ENCODE peak calls at places on chromosome 19, in four cellular contexts. One of them, this sample, is unnamed. For H3K36me3 and H3K4me1, the result is how much of the 10 kb centered on the place peaks cover.

GRCh38 chr19:58001895-58002369 is 688 bp downstream of the ZNF606 start:
- DNase-seq in lung: no peak
- DNase-seq in Panc1: no peak
- DNase-seq in SK-N-SH: peak
- DNase-seq in this sample: peak

GRCh38 chr19:30799854-30800755 is 427.9 kb downstream of the ZNF536 start:
- DNase-seq in lung: peak
- DNase-seq in Panc1: no peak
- DNase-seq in SK-N-SH: no peak
- DNase-seq in this sample: peak

GRCh38 chr19:31270897-31271568 is 78.2 kb downstream of the TSHZ3 start:
- DNase-seq in lung: no peak
- DNase-seq in Panc1: no peak
- DNase-seq in SK-N-SH: no peak
- DNase-seq in this sample: peak

GRCh38 chr19:33288666-33289065 is 13.7 kb downstream of the CEBPA start:
- DNase-seq in lung: no peak
- DNase-seq in Panc1: no peak
- DNase-seq in SK-N-SH: no peak
- DNase-seq in this sample: no peak

GRCh38 chr19:21848706-21849105 is 12.7 kb upstream of the ZNF43 start:
- DNase-seq in lung: peak
- DNase-seq in Panc1: peak
- DNase-seq in SK-N-SH: no peak
- DNase-seq in this sample: no peak

GRCh38 chr19:31347828-31348314 is 1.4 kb downstream of the TSHZ3 start:
- DNase-seq in lung: no peak
- DNase-seq in Panc1: no peak
- DNase-seq in SK-N-SH: no peak
- DNase-seq in this sample: no peak

GRCh38 chr19:33255781-33256180 is 30.1 kb upstream of the SLC7A10 start:
- DNase-seq in lung: no peak
- DNase-seq in Panc1: no peak
- DNase-seq in SK-N-SH: no peak
- DNase-seq in this sample: no peak

GRCh38 chr19:47280183-47280797 is 5.6 kb downstream of the INAFM1 start:
- DNase-seq in lung: no peak
- DNase-seq in Panc1: no peak
- DNase-seq in SK-N-SH: peak
- DNase-seq in this sample: peak

GRCh38 chr19:38975861-38976271 is 324 bp upstream of the FBXO17 start:
- DNase-seq in lung: no peak
- DNase-seq in Panc1: peak
- DNase-seq in SK-N-SH: no peak
- DNase-seq in this sample: no peak

GRCh38 chr19:7417671-7418324 is 69.1 kb downstream of the ARHGEF18 start:
- DNase-seq in lung: no peak
- DNase-seq in Panc1: no peak
- DNase-seq in SK-N-SH: no peak
- DNase-seq in this sample: no peak

GRCh38 chr19:9251236-9251635 is 506 bp downstream of the OR7E24 start:
- DNase-seq in lung: no peak
- DNase-seq in Panc1: no peak
- DNase-seq in SK-N-SH: no peak
- DNase-seq in this sample: no peak

GRCh38 chr19:7916908-7917291 is 2.3 kb downstream of the TGFBR3L start:
- DNase-seq in lung: no peak
- DNase-seq in Panc1: no peak
- DNase-seq in SK-N-SH: no peak
- DNase-seq in this sample: no peak

GRCh38 chr19:34676697-34677385 is at the start of gene SCGB2B2:
- DNase-seq in lung: peak
- DNase-seq in Panc1: no peak
- DNase-seq in SK-N-SH: peak
- DNase-seq in this sample: peak

DNA sequence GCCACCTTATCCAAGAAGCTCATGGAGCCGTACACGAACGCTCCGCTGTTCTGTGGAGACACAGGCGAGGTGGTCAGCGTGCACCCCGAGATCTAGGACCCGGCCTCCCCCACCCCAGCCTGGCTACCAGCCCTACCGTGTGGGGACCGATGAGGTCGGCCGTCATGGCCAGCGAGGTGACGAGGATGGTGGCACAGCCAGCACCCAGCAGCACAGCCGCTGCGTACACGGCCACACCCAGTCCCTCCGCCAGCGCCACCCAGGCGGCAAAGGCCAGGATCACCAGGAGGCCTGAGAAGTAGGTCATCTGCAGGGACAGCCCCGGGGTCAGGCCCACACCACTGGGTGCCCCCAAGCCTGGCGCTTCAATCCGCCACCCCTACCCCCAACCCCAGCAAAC is 7.1 kb downstream of the TEKTIP1 start:
- DNase-seq in lung: no peak
- DNase-seq in Panc1: no peak
- DNase-seq in SK-N-SH: no peak
- DNase-seq in this sample: no peak
- H3K36me3 ChIP-seq in lung: under half
- H3K36me3 ChIP-seq in Panc1: under half
- H3K36me3 ChIP-seq in SK-N-SH: under half
- H3K36me3 ChIP-seq in this sample: under half

DNA sequence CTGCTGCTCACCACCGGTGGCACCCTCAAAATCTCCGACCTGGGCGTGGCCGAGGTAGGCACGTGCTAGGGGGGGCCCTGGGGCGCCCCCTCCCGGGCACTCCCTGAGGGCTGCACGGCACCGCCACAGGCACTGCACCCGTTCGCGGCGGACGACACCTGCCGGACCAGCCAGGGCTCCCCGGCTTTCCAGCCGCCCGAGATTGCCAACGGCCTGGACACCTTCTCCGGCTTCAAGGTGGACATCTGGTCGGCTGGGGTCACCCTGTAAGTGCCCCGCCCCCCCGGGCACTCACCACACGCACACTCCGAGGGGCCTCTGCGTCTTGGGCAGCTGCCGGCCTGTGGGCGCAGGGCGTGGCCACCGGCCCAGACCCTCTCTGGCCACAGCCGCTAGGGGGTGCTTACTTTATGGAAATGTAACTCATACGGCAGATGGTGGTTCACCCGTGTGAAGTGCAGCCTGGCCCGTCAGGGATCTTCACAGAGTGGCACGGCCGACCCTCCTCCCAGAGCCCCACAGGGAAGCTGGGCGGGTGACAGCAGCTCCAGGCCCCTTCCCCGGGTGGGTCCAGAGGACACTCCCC is 15.0 kb downstream of the STK11 start:
- DNase-seq in lung: no peak
- DNase-seq in Panc1: no peak
- DNase-seq in SK-N-SH: peak
- DNase-seq in this sample: peak
- TF ChIP-seq CTCF in lung: no peak
- TF ChIP-seq CTCF in Panc1: peak
- TF ChIP-seq CTCF in SK-N-SH: peak
- TF ChIP-seq CTCF in this sample: peak

DNA sequence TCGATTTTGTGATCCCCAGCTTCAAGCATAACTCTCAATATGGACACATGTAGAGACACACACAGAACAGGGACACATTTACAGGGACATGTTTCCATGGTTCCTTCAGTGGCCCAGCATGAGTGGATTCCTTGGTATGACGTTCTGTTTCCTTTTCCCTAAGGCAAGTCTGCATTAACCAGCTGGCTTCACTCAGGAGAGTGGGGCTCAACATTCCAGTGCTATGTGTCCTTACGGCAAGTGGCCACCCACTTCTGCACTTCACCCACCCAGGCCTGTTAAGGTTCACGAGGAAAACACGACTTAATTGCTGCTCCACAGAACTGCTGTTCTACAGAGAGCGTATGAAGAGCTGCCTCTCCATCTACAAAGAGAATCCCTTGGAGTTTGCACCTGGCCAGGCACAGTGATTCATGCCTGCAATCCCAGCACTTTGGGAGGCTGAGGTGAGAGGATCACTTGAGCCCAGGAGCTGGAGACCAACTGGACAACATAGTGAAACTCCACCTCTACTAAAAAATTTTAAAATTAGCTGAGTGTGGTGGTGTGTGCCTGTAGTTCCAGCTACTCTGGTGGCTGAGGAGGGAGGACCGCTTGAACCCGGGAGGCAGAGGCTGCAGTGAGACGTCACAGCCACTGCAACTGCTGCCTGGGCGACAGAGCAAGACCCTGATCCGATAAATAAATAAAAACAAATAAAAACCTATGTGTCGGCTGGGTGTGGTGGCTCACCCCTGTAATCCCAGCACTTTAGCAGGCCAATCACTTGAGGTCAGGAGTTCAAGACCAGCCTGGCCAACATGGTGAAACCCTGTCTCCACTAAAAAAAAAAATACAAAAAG is 32.5 kb downstream of the BRD4 start:
- DNase-seq in lung: no peak
- DNase-seq in Panc1: no peak
- DNase-seq in SK-N-SH: no peak
- DNase-seq in this sample: no peak
- H3K4me1 ChIP-seq in lung: half or more
- H3K4me1 ChIP-seq in Panc1: half or more
- H3K4me1 ChIP-seq in SK-N-SH: half or more
- H3K4me1 ChIP-seq in this sample: under half

GRCh38 chr19:48403606-48404005 is 10.1 kb downstream of the GRIN2D start:
- DNase-seq in lung: peak
- DNase-seq in Panc1: no peak
- DNase-seq in SK-N-SH: peak
- DNase-seq in this sample: peak
- H3K36me3 ChIP-seq in lung: under half
- H3K36me3 ChIP-seq in Panc1: under half
- H3K36me3 ChIP-seq in SK-N-SH: under half
- H3K36me3 ChIP-seq in this sample: under half

GRCh38 chr19:12676384-12676792 is 5.3 kb downstream of the DHPS start:
- DNase-seq in lung: peak
- DNase-seq in Panc1: peak
- DNase-seq in SK-N-SH: peak
- DNase-seq in this sample: peak

GRCh38 chr19:12675940-12676339 is 5.7 kb downstream of the DHPS start:
- DNase-seq in lung: no peak
- DNase-seq in Panc1: no peak
- DNase-seq in SK-N-SH: no peak
- DNase-seq in this sample: no peak

GRCh38 chr19:12672744-12673143 is 6.1 kb downstream of the WDR83 start:
- DNase-seq in lung: no peak
- DNase-seq in Panc1: no peak
- DNase-seq in SK-N-SH: no peak
- DNase-seq in this sample: no peak

GRCh38 chr19:12676928-12677327 is 4.8 kb downstream of the DHPS start:
- DNase-seq in lung: no peak
- DNase-seq in Panc1: no peak
- DNase-seq in SK-N-SH: no peak
- DNase-seq in this sample: no peak

GRCh38 chr19:12675377-12675776 is 6.3 kb downstream of the DHPS start:
- DNase-seq in lung: no peak
- DNase-seq in Panc1: no peak
- DNase-seq in SK-N-SH: no peak
- DNase-seq in this sample: no peak
- TF ChIP-seq CTCF in lung: no peak
- TF ChIP-seq CTCF in Panc1: no peak
- TF ChIP-seq CTCF in SK-N-SH: no peak
- TF ChIP-seq CTCF in this sample: no peak

DNA sequence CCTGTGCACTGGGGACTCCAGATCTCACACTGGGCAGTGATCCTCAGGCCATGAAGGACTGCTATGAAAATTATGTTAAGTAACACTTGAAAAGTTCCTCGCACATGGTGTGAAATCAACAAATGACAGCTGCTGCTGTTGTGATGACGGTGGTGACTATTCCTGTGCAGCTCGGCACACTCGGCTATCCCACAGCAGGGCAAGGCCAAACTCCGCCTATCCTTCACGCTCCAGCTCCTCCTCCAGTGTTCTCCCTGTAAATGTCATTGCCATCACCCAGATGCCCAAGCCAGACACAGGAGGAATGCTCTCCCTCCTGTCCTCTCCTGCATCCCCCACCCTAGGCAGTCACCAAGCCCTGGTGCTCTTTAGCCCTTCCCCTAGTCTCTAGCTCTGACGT is 31.3 kb downstream of the GRIK5 start:
- DNase-seq in lung: no peak
- DNase-seq in Panc1: no peak
- DNase-seq in SK-N-SH: no peak
- DNase-seq in this sample: peak
- H3K4me1 ChIP-seq in lung: under half
- H3K4me1 ChIP-seq in Panc1: under half
- H3K4me1 ChIP-seq in SK-N-SH: under half
- H3K4me1 ChIP-seq in this sample: under half

DNA sequence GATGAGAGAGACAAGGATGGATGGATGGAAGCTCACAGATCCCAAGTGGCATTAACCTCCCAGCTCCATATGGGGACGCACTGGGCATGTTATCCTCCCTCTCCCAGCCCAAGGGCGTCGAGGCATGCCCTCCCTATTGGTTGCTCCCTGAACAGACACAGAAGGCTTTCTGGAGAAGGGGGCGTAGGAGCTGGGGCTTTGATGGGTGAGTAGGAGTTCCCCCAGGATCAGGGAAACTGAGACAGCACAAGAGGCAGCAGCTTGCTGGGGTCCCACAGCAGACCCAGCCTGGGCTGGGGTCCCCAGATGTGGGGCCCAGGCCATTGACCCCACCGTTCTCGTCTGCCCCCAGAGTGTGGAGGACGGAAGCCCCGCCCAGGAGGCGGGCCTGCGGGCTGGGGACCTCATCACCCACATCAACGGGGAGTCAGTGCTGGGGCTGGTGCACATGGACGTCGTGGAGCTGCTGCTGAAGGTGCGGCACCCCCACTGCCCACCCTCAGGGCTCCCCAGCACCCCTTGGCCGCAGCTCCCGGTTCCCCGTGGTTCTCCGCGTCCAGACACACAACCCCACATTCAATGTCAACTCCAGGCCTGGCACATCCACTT is 7.5 kb upstream of the PIK3R2 start:
- DNase-seq in lung: no peak
- DNase-seq in Panc1: no peak
- DNase-seq in SK-N-SH: no peak
- DNase-seq in this sample: no peak
- H3K36me3 ChIP-seq in lung: under half
- H3K36me3 ChIP-seq in Panc1: under half
- H3K36me3 ChIP-seq in SK-N-SH: under half
- H3K36me3 ChIP-seq in this sample: under half

GRCh38 chr19:23956051-23956450 is 41.4 kb downstream of the ZNF726 start:
- DNase-seq in lung: no peak
- DNase-seq in Panc1: no peak
- DNase-seq in SK-N-SH: no peak
- DNase-seq in this sample: no peak

GRCh38 chr19:23957660-23958281 is 43.1 kb downstream of the ZNF726 start:
- DNase-seq in lung: peak
- DNase-seq in Panc1: peak
- DNase-seq in SK-N-SH: no peak
- DNase-seq in this sample: no peak
- TF ChIP-seq CTCF in lung: no peak
- TF ChIP-seq CTCF in Panc1: no peak
- TF ChIP-seq CTCF in SK-N-SH: no peak
- TF ChIP-seq CTCF in this sample: no peak

This sample was measured in BE2C.